ENCODE peak calls at places on chromosome 5, in four cellular contexts. One of them, this sample, is unnamed.

GRCh38 chr5:175471628-175472027 is 6.7 kb upstream of the SFXN1 start:
- DNase-seq in mesendoderm: no peak
- DNase-seq in brain microvascular endothelial cell: no peak
- DNase-seq in gastrocnemius medialis: no peak
- DNase-seq in this sample: no peak

GRCh38 chr5:7317751-7318150 is 78.2 kb upstream of the ADCY2 start:
- DNase-seq in brain microvascular endothelial cell: no peak
- DNase-seq in mesendoderm: no peak
- DNase-seq in gastrocnemius medialis: no peak
- DNase-seq in this sample: no peak

GRCh38 chr5:80961376-80962281 is 1.5 kb downstream of the RASGRF2 start:
- DNase-seq in brain microvascular endothelial cell: no peak
- DNase-seq in mesendoderm: no peak
- DNase-seq in gastrocnemius medialis: no peak
- DNase-seq in this sample: no peak

GRCh38 chr5:138752951-138753793 is at the start of gene CTNNA1:
- DNase-seq in brain microvascular endothelial cell: peak; percentile 35
- DNase-seq in mesendoderm: peak; percentile 94
- DNase-seq in gastrocnemius medialis: peak; percentile 80
- DNase-seq in this sample: peak; percentile 96

GRCh38 chr5:154178661-154179060 is 11.9 kb upstream of the GALNT10 start:
- DNase-seq in brain microvascular endothelial cell: no peak
- DNase-seq in gastrocnemius medialis: no peak
- DNase-seq in mesendoderm: no peak
- DNase-seq in this sample: no peak

GRCh38 chr5:80755634-80756033 is 100.9 kb upstream of the DHFR start:
- DNase-seq in mesendoderm: no peak
- DNase-seq in gastrocnemius medialis: no peak
- DNase-seq in brain microvascular endothelial cell: no peak
- DNase-seq in this sample: no peak

GRCh38 chr5:126947146-126948010 is 83.0 kb downstream of the MARCHF3 start:
- DNase-seq in mesendoderm: peak; percentile 35
- DNase-seq in gastrocnemius medialis: no peak
- DNase-seq in brain microvascular endothelial cell: no peak
- DNase-seq in this sample: no peak

GRCh38 chr5:42985129-42986037 is 54.7 kb downstream of the ANXA2R start:
- DNase-seq in brain microvascular endothelial cell: peak; percentile 73
- DNase-seq in mesendoderm: no peak
- DNase-seq in gastrocnemius medialis: no peak
- DNase-seq in this sample: no peak

GRCh38 chr5:154708845-154709244 is 46.3 kb upstream of the LARP1 start:
- DNase-seq in gastrocnemius medialis: no peak
- DNase-seq in brain microvascular endothelial cell: no peak
- DNase-seq in mesendoderm: no peak
- DNase-seq in this sample: no peak

GRCh38 chr5:38341641-38342040 is 83.3 kb downstream of the EGFLAM start:
- DNase-seq in brain microvascular endothelial cell: no peak
- DNase-seq in mesendoderm: no peak
- DNase-seq in gastrocnemius medialis: no peak
- DNase-seq in this sample: no peak

GRCh38 chr5:32981061-32981460 is 269.9 kb downstream of the NPR3 start:
- DNase-seq in gastrocnemius medialis: no peak
- DNase-seq in mesendoderm: no peak
- DNase-seq in brain microvascular endothelial cell: no peak
- DNase-seq in this sample: no peak

GRCh38 chr5:3789519-3790193 is 194.0 kb downstream of the IRX1 start:
- DNase-seq in brain microvascular endothelial cell: no peak
- DNase-seq in mesendoderm: peak; percentile 38
- DNase-seq in gastrocnemius medialis: no peak
- DNase-seq in this sample: peak; percentile 76

GRCh38 chr5:57598756-57599155 is 116.1 kb upstream of the ACTBL2 start:
- DNase-seq in mesendoderm: no peak
- DNase-seq in brain microvascular endothelial cell: peak; percentile 85
- DNase-seq in gastrocnemius medialis: no peak
- DNase-seq in this sample: no peak

GRCh38 chr5:10452768-10453331 is 11.2 kb downstream of the ROPN1L start:
- DNase-seq in brain microvascular endothelial cell: peak; percentile 74
- DNase-seq in mesendoderm: peak; percentile 89
- DNase-seq in gastrocnemius medialis: no peak
- DNase-seq in this sample: peak; percentile 82

GRCh38 chr5:142290574-142291299 is 34.1 kb downstream of the SPRY4 start:
- DNase-seq in brain microvascular endothelial cell: peak; percentile 44
- DNase-seq in mesendoderm: peak; percentile 95
- DNase-seq in gastrocnemius medialis: no peak
- DNase-seq in this sample: peak; percentile 73

GRCh38 chr5:72438141-72438540 is 69.1 kb downstream of the ZNF366 start:
- DNase-seq in gastrocnemius medialis: no peak
- DNase-seq in mesendoderm: peak; percentile 18
- DNase-seq in brain microvascular endothelial cell: no peak
- DNase-seq in this sample: no peak

GRCh38 chr5:169119287-169120048 is 181.5 kb downstream of the SLIT3 start:
- DNase-seq in mesendoderm: peak; percentile 25
- DNase-seq in gastrocnemius medialis: no peak
- DNase-seq in brain microvascular endothelial cell: no peak
- DNase-seq in this sample: no peak

GRCh38 chr5:1527533-1528205 is 3.9 kb upstream of the LPCAT1 start:
- DNase-seq in gastrocnemius medialis: no peak
- DNase-seq in mesendoderm: peak; percentile 49
- DNase-seq in brain microvascular endothelial cell: no peak
- DNase-seq in this sample: peak; percentile 49

GRCh38 chr5:149799965-149800516 is 69.9 kb downstream of the PPARGC1B start:
- DNase-seq in brain microvascular endothelial cell: no peak
- DNase-seq in gastrocnemius medialis: no peak
- DNase-seq in mesendoderm: no peak
- DNase-seq in this sample: no peak

GRCh38 chr5:4563400-4563799 is 576.7 kb upstream of the ADAMTS16 start:
- DNase-seq in gastrocnemius medialis: no peak
- DNase-seq in mesendoderm: peak; percentile 80
- DNase-seq in brain microvascular endothelial cell: no peak
- DNase-seq in this sample: peak; percentile 80

GRCh38 chr5:116448869-116449453 is 125.7 kb downstream of the SEMA6A start:
- DNase-seq in brain microvascular endothelial cell: no peak
- DNase-seq in gastrocnemius medialis: no peak
- DNase-seq in mesendoderm: no peak
- DNase-seq in this sample: no peak

GRCh38 chr5:118326496-118327045 is 661.8 kb downstream of the DTWD2 start:
- DNase-seq in brain microvascular endothelial cell: peak; percentile 70
- DNase-seq in gastrocnemius medialis: no peak
- DNase-seq in mesendoderm: no peak
- DNase-seq in this sample: no peak

GRCh38 chr5:54761213-54761701 is 224.1 kb downstream of the ESM1 start:
- DNase-seq in brain microvascular endothelial cell: peak; percentile 64
- DNase-seq in gastrocnemius medialis: peak; percentile 55
- DNase-seq in mesendoderm: no peak
- DNase-seq in this sample: no peak

GRCh38 chr5:151039665-151040064 is 19.3 kb downstream of the GPX3 start:
- DNase-seq in mesendoderm: no peak
- DNase-seq in brain microvascular endothelial cell: no peak
- DNase-seq in gastrocnemius medialis: peak; percentile 87
- DNase-seq in this sample: no peak

GRCh38 chr5:57174128-57174849 is 430 bp downstream of the GPBP1 start:
- DNase-seq in brain microvascular endothelial cell: no peak
- DNase-seq in gastrocnemius medialis: no peak
- DNase-seq in mesendoderm: peak; percentile 66
- DNase-seq in this sample: no peak

GRCh38 chr5:173340451-173340850 is 12.2 kb upstream of the STC2 start:
- DNase-seq in mesendoderm: peak; percentile 67
- DNase-seq in gastrocnemius medialis: no peak
- DNase-seq in brain microvascular endothelial cell: no peak
- DNase-seq in this sample: no peak
- H3K27ac ChIP-seq in mesendoderm: no peak overlapping the region
- H3K27ac ChIP-seq in gastrocnemius medialis: no peak overlapping the region
- H3K27ac ChIP-seq in brain microvascular endothelial cell: no peak overlapping the region
- H3K27ac ChIP-seq in this sample: no peak overlapping the region

DNA sequence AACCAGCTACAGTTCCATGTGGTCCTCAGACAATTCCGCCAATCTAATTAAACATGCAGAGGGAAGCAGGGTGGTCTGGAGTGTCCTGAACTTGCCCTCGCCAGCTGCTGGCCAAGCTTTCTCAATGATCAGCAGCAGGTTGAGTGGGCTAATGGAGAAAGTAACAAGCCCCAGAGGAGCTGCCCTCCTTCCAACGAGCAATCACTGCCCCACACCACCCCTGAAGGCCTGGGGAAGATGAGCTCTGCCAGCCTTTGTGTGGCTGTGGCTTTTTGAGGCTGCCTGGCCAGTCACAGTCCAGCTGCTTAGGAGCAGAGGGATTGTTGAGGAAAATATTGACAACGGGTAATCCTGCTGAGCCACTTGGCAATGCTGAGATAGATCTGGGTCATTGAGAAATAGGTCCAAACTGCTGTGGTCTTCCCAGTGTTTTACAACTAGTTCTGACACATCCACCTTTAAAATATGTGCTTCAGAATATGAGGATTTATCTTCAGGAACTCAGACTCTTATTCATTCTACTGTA is 107.3 kb downstream of the CD180 start:
- DNase-seq in brain microvascular endothelial cell: no peak
- DNase-seq in gastrocnemius medialis: no peak
- DNase-seq in mesendoderm: no peak
- DNase-seq in this sample: no peak
- H3K27ac ChIP-seq in brain microvascular endothelial cell: no peak overlapping the region
- H3K27ac ChIP-seq in gastrocnemius medialis: peak overlapping the region; percentile 42
- H3K27ac ChIP-seq in mesendoderm: no peak overlapping the region
- H3K27ac ChIP-seq in this sample: no peak overlapping the region

GRCh38 chr5:11560915-11561697 is 343.1 kb downstream of the CTNND2 start:
- DNase-seq in mesendoderm: no peak
- DNase-seq in brain microvascular endothelial cell: no peak
- DNase-seq in gastrocnemius medialis: no peak
- DNase-seq in this sample: no peak

GRCh38 chr5:11564716-11565115 is 339.5 kb downstream of the CTNND2 start:
- DNase-seq in mesendoderm: no peak
- DNase-seq in brain microvascular endothelial cell: no peak
- DNase-seq in gastrocnemius medialis: no peak
- DNase-seq in this sample: no peak

GRCh38 chr5:11563822-11564221 is 340.4 kb downstream of the CTNND2 start:
- DNase-seq in mesendoderm: peak; percentile 9
- DNase-seq in brain microvascular endothelial cell: no peak
- DNase-seq in gastrocnemius medialis: no peak
- DNase-seq in this sample: no peak
- H3K27ac ChIP-seq in mesendoderm: no peak overlapping the region
- H3K27ac ChIP-seq in brain microvascular endothelial cell: no peak overlapping the region
- H3K27ac ChIP-seq in gastrocnemius medialis: no peak overlapping the region
- H3K27ac ChIP-seq in this sample: no peak overlapping the region

GRCh38 chr5:107668933-107669542 is 1.7 kb downstream of the EFNA5 start:
- DNase-seq in gastrocnemius medialis: no peak
- DNase-seq in brain microvascular endothelial cell: peak; percentile 5
- DNase-seq in mesendoderm: peak; percentile 64
- DNase-seq in this sample: peak; percentile 76
- H3K27ac ChIP-seq in gastrocnemius medialis: no peak overlapping the region
- H3K27ac ChIP-seq in brain microvascular endothelial cell: peak overlapping the region; percentile 31
- H3K27ac ChIP-seq in mesendoderm: peak overlapping the region; percentile 39
- H3K27ac ChIP-seq in this sample: no peak overlapping the region